ENCODE peak calls at places on chromosome 16, in eight cellular contexts. F, D, L, O, P, M, K and U are unnamed samples.

GRCh38 chr16:49471038-49471727 is 97.6 kb downstream of the C16orf78 start:
- DNase-seq in F (no peak), D (no peak), L (no peak), O (no peak), P (no peak), M (peak; percentile 20), K (no peak), U (no peak)

GRCh38 chr16:11312718-11313492 is 31.8 kb upstream of the PRM1 start:
- DNase-seq in F (no peak), D (no peak), L (peak; percentile 59), O (no peak), P (peak; percentile 64), M (peak; percentile 83), K (peak; percentile 40), U (no peak)

GRCh38 chr16:30494709-30495108 is 22.2 kb downstream of the ITGAL start:
- DNase-seq in F (no peak), D (no peak), L (no peak), O (no peak), P (no peak), M (no peak), K (no peak), U (no peak)

GRCh38 chr16:49617016-49617569 is 238.8 kb downstream of the ZNF423 start:
- DNase-seq in F (no peak), D (peak; percentile 28), L (no peak), O (no peak), P (no peak), M (peak; percentile 26), K (no peak), U (peak; percentile 56)

GRCh38 chr16:31504159-31504558 is 4.0 kb downstream of the RUSF1 start:
- DNase-seq in F (no peak), D (no peak), L (no peak), O (no peak), P (no peak), M (no peak), K (no peak), U (no peak)

GRCh38 chr16:11253995-11254912 is 1.8 kb downstream of the SOCS1 start:
- DNase-seq in F (no peak), D (peak; percentile 60), L (no peak), O (no peak), P (no peak), M (peak; percentile 63), K (no peak), U (no peak)

GRCh38 chr16:27943766-27944165 is 119.7 kb downstream of the GSG1L start:
- DNase-seq in F (no peak), D (no peak), L (no peak), O (no peak), P (no peak), M (no peak), K (no peak), U (no peak)

GRCh38 chr16:68372806-68373205 is 62.0 kb downstream of the PRMT7 start:
- DNase-seq in F (no peak), D (no peak), L (no peak), O (peak; percentile 12), P (no peak), M (no peak), K (no peak), U (no peak)

GRCh38 chr16:11084484-11085024 is 140.2 kb downstream of the CLEC16A start:
- DNase-seq in F (no peak), D (no peak), L (no peak), O (no peak), P (no peak), M (no peak), K (peak; percentile 58), U (no peak)

DNA sequence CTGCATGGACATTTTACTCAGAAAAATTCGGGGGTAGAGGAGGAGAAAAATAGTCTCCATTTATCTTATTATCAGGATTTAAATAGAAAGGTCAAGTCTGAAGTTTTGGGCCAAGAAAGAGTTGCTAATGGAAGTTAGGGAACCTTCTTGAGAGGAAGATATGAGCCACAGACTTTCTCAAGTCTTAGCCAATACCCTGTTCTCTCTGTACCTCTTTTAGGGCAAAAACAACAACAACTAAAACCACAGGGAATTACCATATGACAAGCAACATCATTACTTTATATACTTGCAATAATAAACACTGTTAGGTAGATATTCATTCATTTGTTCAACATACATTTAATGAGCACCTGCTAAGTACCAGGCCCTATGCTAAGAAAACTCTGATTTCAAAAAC is 282.2 kb upstream of the CDH5 start:
- DNase-seq in F (no peak), D (no peak), L (no peak), O (no peak), P (no peak), M (no peak), K (no peak), U (no peak)
- H3K9me3 ChIP-seq in F (no peaks in the 10 kb centered on the region), D (no peaks in the 10 kb centered on the region), L (no peaks in the 10 kb centered on the region), O (no peaks in the 10 kb centered on the region), P (no peaks in the 10 kb centered on the region), M (no peaks in the 10 kb centered on the region), K (no peaks in the 10 kb centered on the region), U (no peaks in the 10 kb centered on the region)

DNA sequence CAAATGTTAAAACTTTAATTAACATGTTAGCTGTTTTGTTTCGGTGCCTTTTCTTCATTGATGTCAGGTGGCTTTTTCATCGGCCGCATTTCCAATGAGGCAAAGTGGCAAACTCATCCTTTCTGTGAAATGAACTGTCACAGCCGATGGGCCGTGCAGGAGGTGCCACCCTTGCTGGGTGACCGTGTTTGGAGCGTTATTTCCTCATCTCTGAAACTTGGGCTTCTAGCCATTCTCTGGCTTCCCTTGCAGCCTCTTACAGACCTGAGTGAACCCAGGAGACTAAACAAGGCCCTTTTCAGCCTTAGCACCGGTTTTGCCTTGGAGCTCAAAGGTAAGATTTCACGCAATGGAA is 42.2 kb upstream of the PRSS54 start:
- DNase-seq in F (no peak), D (no peak), L (no peak), O (no peak), P (peak; percentile 11), M (no peak), K (no peak), U (no peak)
- H3K4me3 ChIP-seq in F (no peak overlapping the region), D (peak overlapping the region; percentile 36), L (no peak overlapping the region), O (peak overlapping the region; percentile 30), P (no peak overlapping the region), M (no peak overlapping the region), K (no peak overlapping the region), U (peak overlapping the region; percentile 20)

GRCh38 chr16:8575399-8575798 is 14.9 kb downstream of the TMEM114 start:
- DNase-seq in F (no peak), D (no peak), L (no peak), O (no peak), P (no peak), M (no peak), K (no peak), U (no peak)
- H3K4me1 ChIP-seq in F (no peaks in the 10 kb centered on the region), D (no peaks in the 10 kb centered on the region), L (no peaks in the 10 kb centered on the region), O (no peaks in the 10 kb centered on the region), P (peaks cover 3% of the 10 kb centered on the region), M (peaks cover 11% of the 10 kb centered on the region), K (no peaks in the 10 kb centered on the region), U (no peaks in the 10 kb centered on the region)

GRCh38 chr16:3383045-3383448 is 17.8 kb downstream of the ZSCAN32 start:
- DNase-seq in F (no peak), D (no peak), L (no peak), O (no peak), P (no peak), M (no peak), K (no peak), U (no peak)
- H3K9me3 ChIP-seq in F (peaks cover 15% of the 10 kb centered on the region), D (peaks cover 45% of the 10 kb centered on the region), L (no peaks in the 10 kb centered on the region), O (peaks cover 88% of the 10 kb centered on the region), P (peaks cover 91% of the 10 kb centered on the region), M (peaks cover 69% of the 10 kb centered on the region), K (peaks cover 32% of the 10 kb centered on the region), U (peaks cover 47% of the 10 kb centered on the region)

DNA sequence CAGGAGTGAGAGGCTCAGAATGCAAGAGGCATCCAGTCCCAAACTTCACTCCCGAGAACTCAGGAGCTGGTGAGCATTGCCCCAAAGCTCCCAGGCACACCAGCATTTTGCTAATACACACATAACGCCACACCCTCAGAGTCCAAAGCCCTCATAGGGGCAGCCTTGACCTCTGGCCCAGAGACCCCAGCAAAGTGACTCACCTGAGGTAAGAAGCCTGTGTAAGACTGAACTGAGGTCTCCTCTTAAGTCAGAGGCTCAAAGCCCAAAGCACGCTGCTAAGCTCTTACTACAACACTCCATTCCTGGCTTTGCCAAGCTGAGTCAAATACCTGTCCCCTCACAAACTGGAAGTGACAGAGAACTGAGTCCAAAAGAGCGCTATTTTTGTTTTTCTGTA is 16.4 kb downstream of the ST3GAL2 start:
- DNase-seq in F (no peak), D (no peak), L (no peak), O (no peak), P (no peak), M (no peak), K (no peak), U (no peak)
- H3K4me3 ChIP-seq in F (no peak overlapping the region), D (no peak overlapping the region), L (no peak overlapping the region), O (no peak overlapping the region), P (no peak overlapping the region), M (no peak overlapping the region), K (no peak overlapping the region), U (no peak overlapping the region)

GRCh38 chr16:89120921-89121351 is 27.3 kb downstream of the ACSF3 start:
- DNase-seq in F (no peak), D (peak; percentile 55), L (no peak), O (peak; percentile 40), P (no peak), M (no peak), K (no peak), U (peak; percentile 39)
- H3K4me1 ChIP-seq in F (peaks cover 44% of the 10 kb centered on the region), D (no peaks in the 10 kb centered on the region), L (no peaks in the 10 kb centered on the region), O (peaks cover 7% of the 10 kb centered on the region), P (peaks cover 11% of the 10 kb centered on the region), M (no peaks in the 10 kb centered on the region), K (no peaks in the 10 kb centered on the region), U (no peaks in the 10 kb centered on the region)

GRCh38 chr16:35480361-35480760 is 2020.9 kb downstream of the TP53TG3F start:
- DNase-seq in F (no peak), D (no peak), L (no peak), O (no peak), P (no peak), M (no peak), K (no peak), U (no peak)
- H3K9me3 ChIP-seq in F (no peaks in the 10 kb centered on the region), D (no peaks in the 10 kb centered on the region), L (no peaks in the 10 kb centered on the region), O (no peaks in the 10 kb centered on the region), P (peaks cover 41% of the 10 kb centered on the region), M (peaks cover 74% of the 10 kb centered on the region), K (peaks cover 4% of the 10 kb centered on the region), U (peaks cover 2% of the 10 kb centered on the region)